ENCODE peak calls at places on chromosomes 12 and 14, in six cellular contexts. W is H7; S is naive thymus-derived CD8-positive, alpha-beta T cell; V is stimulated activated CD8-positive, alpha-beta memory T cell treated with anti-CD3 and anti-CD28 coated beads, Interleukin-4, amount 100 ng/mL, for 4 hours; Y is gastrocnemius medialis; A is amniotic stem cell. H is an unnamed sample.

GRCh38 chr12:4943067-4943937 is 33.6 kb downstream of the KCNA1 start:
- DNase-seq in S (no peak), V (no peak), W (no peak), Y (no peak), A (no peak), H (no peak)

GRCh38 chr12:53073881-53074280 is 5.3 kb downstream of the SPRYD3 start:
- DNase-seq in V (no peak), A (no peak), S (no peak), Y (no peak), W (peak), H (no peak)

GRCh38 chr12:47686645-47687240 is 19.1 kb downstream of the RPAP3 start:
- DNase-seq in A (peak), W (peak), Y (no peak), S (no peak), V (no peak), H (no peak)

GRCh38 chr12:129911437-129912049 is 7.7 kb upstream of the TMEM132D start:
- DNase-seq in A (peak), V (no peak), Y (no peak), S (no peak), W (peak), H (peak)

GRCh38 chr14:93712838-93713724 is 75.2 kb downstream of the PRIMA1 start:
- DNase-seq in A (no peak), Y (no peak), W (peak), S (no peak), V (no peak), H (no peak)

GRCh38 chr12:45866299-45866698 is 124.1 kb downstream of the SCAF11 start:
- DNase-seq in W (no peak), S (no peak), Y (no peak), V (no peak), A (no peak), H (no peak)

GRCh38 chr12:41509655-41510054 is 321.5 kb downstream of the PDZRN4 start:
- DNase-seq in Y (no peak), V (no peak), S (no peak), W (no peak), A (no peak), H (no peak)

GRCh38 chr12:50647031-50647430 is 116.9 kb upstream of the ATF1 start:
- DNase-seq in W (no peak), V (no peak), S (no peak), A (no peak), Y (no peak), H (no peak)

GRCh38 chr14:76322594-76323220 is 53.2 kb upstream of the ESRRB start:
- DNase-seq in W (no peak), S (no peak), V (no peak), A (no peak), Y (no peak), H (no peak)

GRCh38 chr14:52008136-52008535 is 18.8 kb downstream of the RTRAF start:
- DNase-seq in S (no peak), V (no peak), A (no peak), Y (no peak), W (no peak), H (no peak)

GRCh38 chr12:21330682-21331253 is 3.9 kb downstream of the SLCO1A2 start:
- DNase-seq in V (no peak), Y (no peak), S (no peak), W (no peak), A (no peak), H (no peak)

GRCh38 chr12:88854260-88854659 is 274.0 kb upstream of the KITLG start:
- DNase-seq in A (peak), V (no peak), W (no peak), Y (no peak), S (no peak), H (peak)

GRCh38 chr12:96398422-96399080 is 1.7 kb downstream of the CDK17 start:
- DNase-seq in Y (no peak), A (no peak), W (no peak), V (no peak), S (no peak), H (no peak)

GRCh38 chr14:72744416-72745120 is 149.3 kb downstream of the DPF3 start:
- DNase-seq in A (no peak), Y (no peak), V (no peak), S (no peak), W (no peak), H (no peak)

GRCh38 chr12:43637116-43637515 is 85.1 kb upstream of the ADAMTS20 start:
- DNase-seq in V (no peak), Y (no peak), S (no peak), W (no peak), A (no peak), H (no peak)

GRCh38 chr14:23864856-23865255 is 88.7 kb upstream of the DHRS4 start:
- DNase-seq in A (no peak), W (no peak), S (no peak), V (no peak), Y (no peak), H (no peak)

GRCh38 chr12:89179983-89180382 is 172.3 kb downstream of the DUSP6 start:
- DNase-seq in W (no peak), S (no peak), Y (peak), A (no peak), V (no peak), H (peak)

GRCh38 chr12:11959117-11959823 is 111.5 kb upstream of the BCL2L14 start:
- DNase-seq in S (no peak), V (no peak), W (no peak), A (no peak), Y (no peak), H (no peak)